ENCODE peak calls at places on chromosomes 7 and 10, in four cellular contexts. I, D, N and Z are unnamed samples. For H3K27me3, the result is how much of the 10 kb centered on the place peaks cover.

GRCh38 chr7:84637568-84638338 is 443.2 kb upstream of the SEMA3A start:
- DNase-seq in D (no peak), I (no peak), N (no peak), Z (no peak)

GRCh38 chr10:3538850-3539531 is 246.0 kb downstream of the KLF6 start:
- DNase-seq in I (no peak), N (no peak), D (peak), Z (no peak)

GRCh38 chr10:129329375-129330040 is 137.5 kb upstream of the MGMT start:
- DNase-seq in I (no peak), N (no peak), D (no peak), Z (no peak)

GRCh38 chr10:50438049-50438936 is 185.5 kb downstream of the SGMS1 start:
- DNase-seq in N (no peak), I (no peak), D (no peak), Z (no peak)

GRCh38 chr7:74174606-74175082 is 488 bp downstream of the EIF4H start:
- DNase-seq in N (peak), D (peak), I (peak), Z (no peak)

GRCh38 chr7:157859915-157860314 is 523.1 kb downstream of the DNAJB6 start:
- DNase-seq in N (peak), D (no peak), I (no peak), Z (no peak)

GRCh38 chr10:58951750-58952149 is 224.7 kb upstream of the PHYHIPL start:
- DNase-seq in I (no peak), N (no peak), D (no peak), Z (no peak)

GRCh38 chr10:23106508-23106907 is 11.1 kb downstream of the MSRB2 start:
- DNase-seq in N (peak), I (no peak), D (no peak), Z (no peak)

GRCh38 chr10:73647211-73647874 is 6.1 kb upstream of the MYOZ1 start:
- DNase-seq in N (peak), D (no peak), I (peak), Z (peak)

GRCh38 chr10:131891196-131891928 is 9.4 kb upstream of the PPP2R2D start:
- DNase-seq in I (no peak), N (peak), D (no peak), Z (no peak)

GRCh38 chr10:5614081-5614721 is 52.2 kb downstream of the ASB13 start:
- DNase-seq in I (no peak), D (no peak), N (no peak), Z (no peak)

GRCh38 chr7:121510302-121510701 is 114.2 kb upstream of the FAM3C start:
- DNase-seq in D (no peak), I (no peak), N (peak), Z (no peak)

GRCh38 chr10:34522542-34522941 is 292.6 kb downstream of the PARD3 start:
- DNase-seq in D (no peak), N (no peak), I (no peak), Z (no peak)

GRCh38 chr10:70814126-70814525 is 1.6 kb upstream of the SGPL1 start:
- DNase-seq in D (no peak), N (no peak), I (no peak), Z (no peak)

GRCh38 chr7:80902035-80902434 is 16.8 kb downstream of the SEMA3C start:
- DNase-seq in N (no peak), I (no peak), D (no peak), Z (no peak)

GRCh38 chr10:91197044-91197651 is 23.3 kb upstream of the PCGF5 start:
- DNase-seq in I (no peak), N (no peak), D (no peak), Z (no peak)

GRCh38 chr10:82150123-82150900 is 275.3 kb downstream of the NRG3 start:
- DNase-seq in I (peak), N (peak), D (peak), Z (peak)

GRCh38 chr10:59354434-59354833 is 7.9 kb downstream of the FAM13C start:
- DNase-seq in D (no peak), I (no peak), N (no peak), Z (no peak)

GRCh38 chr7:27170936-27171635 is 3.0 kb downstream of the HOXA10 start:
- DNase-seq in N (peak), I (no peak), D (no peak), Z (no peak)

GRCh38 chr7:137609500-137609899 is 237.3 kb downstream of the DGKI start:
- DNase-seq in I (no peak), D (no peak), N (no peak), Z (no peak)

GRCh38 chr10:21975378-21975990 is 28.0 kb downstream of the DNAJC1 start:
- DNase-seq in N (no peak), D (no peak), I (no peak), Z (no peak)

GRCh38 chr10:8873310-8873709 is 818.8 kb downstream of the GATA3 start:
- DNase-seq in N (no peak), I (no peak), D (no peak), Z (no peak)

GRCh38 chr7:128410092-128410665 is 397 bp upstream of the IMPDH1 start:
- DNase-seq in D (no peak), N (no peak), I (peak), Z (no peak)

GRCh38 chr10:22570733-22571430 is 143.5 kb downstream of the PIP4K2A start:
- DNase-seq in D (no peak), I (no peak), N (no peak), Z (no peak)

GRCh38 chr10:70776455-70777005 is 8.6 kb downstream of the TBATA start:
- DNase-seq in D (no peak), N (no peak), I (peak), Z (no peak)

GRCh38 chr7:94355389-94355788 is 39.3 kb upstream of the COL1A2 start:
- DNase-seq in N (no peak), I (no peak), D (no peak), Z (no peak)

GRCh38 chr7:149692557-149692982 is 80.8 kb downstream of the ZNF467 start:
- DNase-seq in D (no peak), N (peak), I (peak), Z (no peak)

GRCh38 chr7:120256719-120257118 is 16.3 kb upstream of the KCND2 start:
- DNase-seq in D (no peak), I (no peak), N (no peak), Z (no peak)

GRCh38 chr7:74656421-74656910 is 1.1 kb upstream of the GTF2I start:
- DNase-seq in N (peak), D (peak), I (peak), Z (no peak)

GRCh38 chr10:73506491-73506890 is 10.7 kb upstream of the PPP3CB start:
- DNase-seq in N (no peak), D (no peak), I (no peak), Z (no peak)

GRCh38 chr10:43090188-43090587 is 13.3 kb downstream of the RET start:
- DNase-seq in N (no peak), D (no peak), I (no peak), Z (no peak)

GRCh38 chr10:46226232-46226631 is 60.6 kb upstream of the ANTXRL start:
- DNase-seq in N (peak), D (no peak), I (peak), Z (no peak)

GRCh38 chr10:81873231-81873931 is 1.6 kb upstream of the NRG3 start:
- DNase-seq in D (no peak), I (no peak), N (no peak), Z (no peak)

GRCh38 chr10:24153537-24153936 is 55.4 kb upstream of the KIAA1217 start:
- DNase-seq in D (no peak), N (no peak), I (no peak), Z (no peak)

GRCh38 chr10:3239066-3239919 is 66.7 kb upstream of the PITRM1 start:
- DNase-seq in N (peak), I (peak), D (peak), Z (peak)

GRCh38 chr10:100996678-100997363 is 2.8 kb upstream of the LZTS2 start:
- DNase-seq in I (peak), N (peak), D (no peak), Z (no peak)

GRCh38 chr10:76695069-76695468 is 942.5 kb downstream of the KCNMA1 start:
- DNase-seq in I (no peak), D (no peak), N (no peak), Z (no peak)

GRCh38 chr10:132138596-132138995 is 48.2 kb upstream of the DPYSL4 start:
- DNase-seq in I (no peak), N (no peak), D (no peak), Z (no peak)

GRCh38 chr10:119383174-119383856 is 159.2 kb downstream of the RGS10 start:
- DNase-seq in D (no peak), N (no peak), I (peak), Z (no peak)

DNA sequence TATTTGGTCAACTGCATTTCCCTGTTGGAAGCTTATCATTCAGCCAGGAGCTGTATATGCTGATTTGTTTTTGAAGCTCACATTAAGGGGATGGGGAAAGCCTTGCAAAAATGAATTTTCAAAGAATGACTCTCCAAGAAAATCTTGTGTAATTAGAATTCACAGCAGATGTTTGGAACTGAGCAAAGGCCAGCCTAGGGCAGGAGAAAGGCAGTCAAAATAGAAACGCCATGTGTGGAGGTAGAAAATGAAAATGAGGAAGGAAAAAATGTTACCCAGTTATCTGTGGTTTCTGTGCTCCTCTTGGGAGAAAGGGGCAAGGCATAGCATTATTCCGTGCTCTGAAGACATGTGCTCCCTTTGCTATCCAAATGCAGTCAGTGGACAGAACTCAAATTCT is 93.5 kb downstream of the NRP1 start:
- DNase-seq in D (no peak), I (no peak), N (no peak), Z (no peak)
- H3K27ac ChIP-seq in D (no peak), I (peak), N (no peak), Z (no peak)

GRCh38 chr10:123119081-123119480 is 16.7 kb upstream of the HMX3 start:
- DNase-seq in I (no peak), D (no peak), N (no peak), Z (no peak)

DNA sequence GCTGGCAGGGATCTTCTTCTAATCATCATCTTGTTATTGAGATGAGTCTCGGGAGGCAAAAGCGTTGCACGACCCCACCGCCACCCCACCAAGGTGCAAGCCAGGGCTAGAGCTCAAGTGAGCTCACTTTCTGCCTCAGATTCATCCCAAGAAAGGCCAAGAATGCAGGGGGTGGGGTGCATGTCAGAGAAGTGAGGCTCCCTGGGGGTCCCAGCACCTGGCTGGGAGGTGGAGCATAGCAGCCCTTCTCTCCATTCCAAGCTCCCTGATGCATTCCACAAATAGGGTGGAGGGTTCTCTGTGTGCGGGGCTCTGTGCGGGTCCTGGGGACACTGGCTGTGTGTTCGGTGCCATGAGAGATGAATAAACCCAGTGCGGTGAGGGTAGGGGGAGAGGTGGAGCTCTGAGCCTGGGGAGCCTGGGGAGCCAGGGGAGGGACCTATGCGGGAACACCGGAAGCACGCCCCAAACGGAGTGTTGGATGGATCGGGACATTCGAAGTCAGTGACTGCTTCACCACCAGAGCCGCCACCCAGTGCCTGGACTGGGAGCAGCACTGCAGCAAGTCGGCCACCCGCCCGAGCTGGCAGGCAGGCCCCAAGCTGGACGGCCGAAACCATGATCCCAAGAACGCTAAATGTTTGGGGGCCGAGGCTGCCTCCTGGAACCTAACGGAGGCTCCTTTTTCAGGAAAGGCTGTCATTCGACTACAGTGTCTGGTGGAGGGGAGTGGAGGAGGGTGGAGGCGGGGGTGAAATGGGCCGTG is 17.9 kb upstream of the HMX3 start:
- DNase-seq in D (no peak), I (peak), N (peak), Z (no peak)
- H3K27me3 ChIP-seq in D (half or more), I (under half), N (under half), Z (under half)

GRCh38 chr10:110487411-110488123 is 10.1 kb upstream of the DUSP5 start:
- DNase-seq in N (peak), I (no peak), D (no peak), Z (no peak)
- H3K27ac ChIP-seq in N (peak), I (no peak), D (no peak), Z (peak)

GRCh38 chr10:92691042-92691590 is 1.4 kb downstream of the HHEX start:
- DNase-seq in N (peak), I (peak), D (no peak), Z (peak)

GRCh38 chr10:92691591-92692084 is 1.9 kb downstream of the HHEX start:
- DNase-seq in D (peak), N (peak), I (peak), Z (peak)

GRCh38 chr10:92693534-92693893 is 3.8 kb downstream of the HHEX start:
- DNase-seq in N (no peak), I (no peak), D (no peak), Z (no peak)

GRCh38 chr10:92692697-92693533 is 3.2 kb downstream of the HHEX start:
- DNase-seq in N (no peak), D (no peak), I (no peak), Z (no peak)

GRCh38 chr10:92692085-92692671 is 2.4 kb downstream of the HHEX start:
- DNase-seq in D (no peak), I (no peak), N (peak), Z (peak)
- H3K27me3 ChIP-seq in D (half or more), I (under half), N (half or more), Z (half or more)

GRCh38 chr7:516216-516605 is 3.4 kb downstream of the PDGFA start:
- DNase-seq in I (no peak), N (no peak), D (no peak), Z (no peak)
- H3K27ac ChIP-seq in I (no peak), N (no peak), D (peak), Z (no peak)

GRCh38 chr7:12572941-12573340 is 2.4 kb downstream of the SCIN start:
- DNase-seq in D (no peak), I (no peak), N (no peak), Z (no peak)
- H3K27me3 ChIP-seq in D (under half), I (under half), N (under half), Z (under half)

GRCh38 chr7:155568335-155568660 is 21.9 kb upstream of the CNPY1 start:
- DNase-seq in D (no peak), N (no peak), I (no peak), Z (no peak)
- H3K27ac ChIP-seq in D (no peak), N (no peak), I (no peak), Z (no peak)